ENCODE peak calls at places on chromosomes 2 and 18, in seven cellular contexts. One of them, this sample, is unnamed.

GRCh38 chr2:83565231-83566025 is 893.7 kb downstream of the SUCLG1 start:
- DNase-seq in naive B cell: no peak
- DNase-seq in H54: no peak
- DNase-seq in NCI-H1694 treated with DMSO at 0.1 percent for 48 hours: no peak
- DNase-seq in fibroblast of mammary gland: no peak
- DNase-seq in fibroblast of pulmonary artery: no peak
- DNase-seq in posterior vena cava: no peak
- DNase-seq in this sample: no peak

GRCh38 chr2:40879305-40879704 is 427.4 kb upstream of the SLC8A1 start:
- DNase-seq in NCI-H1694 treated with DMSO at 0.1 percent for 48 hours: no peak
- DNase-seq in naive B cell: no peak
- DNase-seq in fibroblast of mammary gland: no peak
- DNase-seq in fibroblast of pulmonary artery: no peak
- DNase-seq in H54: no peak
- DNase-seq in posterior vena cava: no peak
- DNase-seq in this sample: no peak

GRCh38 chr2:139353874-139354273 is 573.7 kb upstream of the NXPH2 start:
- DNase-seq in NCI-H1694 treated with DMSO at 0.1 percent for 48 hours: peak; percentile 51
- DNase-seq in naive B cell: no peak
- DNase-seq in posterior vena cava: no peak
- DNase-seq in H54: no peak
- DNase-seq in fibroblast of mammary gland: no peak
- DNase-seq in fibroblast of pulmonary artery: no peak
- DNase-seq in this sample: no peak

GRCh38 chr18:55142413-55142812 is 183.2 kb upstream of the CCDC68 start:
- DNase-seq in fibroblast of mammary gland: no peak
- DNase-seq in naive B cell: no peak
- DNase-seq in posterior vena cava: no peak
- DNase-seq in fibroblast of pulmonary artery: no peak
- DNase-seq in H54: no peak
- DNase-seq in NCI-H1694 treated with DMSO at 0.1 percent for 48 hours: no peak
- DNase-seq in this sample: no peak

GRCh38 chr2:230137902-230138539 is 69.3 kb upstream of the SLC16A14 start:
- DNase-seq in H54: no peak
- DNase-seq in fibroblast of pulmonary artery: no peak
- DNase-seq in fibroblast of mammary gland: peak; percentile 23
- DNase-seq in NCI-H1694 treated with DMSO at 0.1 percent for 48 hours: no peak
- DNase-seq in posterior vena cava: no peak
- DNase-seq in naive B cell: no peak
- DNase-seq in this sample: no peak

GRCh38 chr2:180907731-180908130 is 72.7 kb upstream of the UBE2E3 start:
- DNase-seq in fibroblast of pulmonary artery: peak; percentile 28
- DNase-seq in H54: no peak
- DNase-seq in fibroblast of mammary gland: peak; percentile 88
- DNase-seq in NCI-H1694 treated with DMSO at 0.1 percent for 48 hours: no peak
- DNase-seq in naive B cell: no peak
- DNase-seq in posterior vena cava: no peak
- DNase-seq in this sample: no peak

GRCh38 chr18:36561046-36561445 is 263.5 kb downstream of the FHOD3 start:
- DNase-seq in fibroblast of mammary gland: no peak
- DNase-seq in posterior vena cava: no peak
- DNase-seq in naive B cell: no peak
- DNase-seq in NCI-H1694 treated with DMSO at 0.1 percent for 48 hours: no peak
- DNase-seq in H54: no peak
- DNase-seq in fibroblast of pulmonary artery: no peak
- DNase-seq in this sample: no peak

GRCh38 chr2:135066710-135067109 is 14.6 kb downstream of the RAB3GAP1 start:
- DNase-seq in NCI-H1694 treated with DMSO at 0.1 percent for 48 hours: no peak
- DNase-seq in naive B cell: no peak
- DNase-seq in posterior vena cava: no peak
- DNase-seq in H54: no peak
- DNase-seq in fibroblast of mammary gland: peak; percentile 28
- DNase-seq in fibroblast of pulmonary artery: peak; percentile 8
- DNase-seq in this sample: no peak

GRCh38 chr2:1688161-1688560 is 56.2 kb downstream of the PXDN start:
- DNase-seq in posterior vena cava: no peak
- DNase-seq in fibroblast of mammary gland: no peak
- DNase-seq in NCI-H1694 treated with DMSO at 0.1 percent for 48 hours: no peak
- DNase-seq in H54: no peak
- DNase-seq in fibroblast of pulmonary artery: no peak
- DNase-seq in naive B cell: no peak
- DNase-seq in this sample: no peak

GRCh38 chr2:17813015-17813741 is 3.1 kb upstream of the MSGN1 start:
- DNase-seq in fibroblast of mammary gland: peak; percentile 69
- DNase-seq in NCI-H1694 treated with DMSO at 0.1 percent for 48 hours: peak; percentile 87
- DNase-seq in H54: no peak
- DNase-seq in posterior vena cava: no peak
- DNase-seq in naive B cell: peak; percentile 38
- DNase-seq in fibroblast of pulmonary artery: no peak
- DNase-seq in this sample: no peak

GRCh38 chr18:59957957-59958356 is 58.2 kb downstream of the PMAIP1 start:
- DNase-seq in H54: peak; percentile 9
- DNase-seq in fibroblast of mammary gland: peak; percentile 68
- DNase-seq in NCI-H1694 treated with DMSO at 0.1 percent for 48 hours: peak; percentile 71
- DNase-seq in posterior vena cava: no peak
- DNase-seq in fibroblast of pulmonary artery: peak; percentile 49
- DNase-seq in naive B cell: no peak
- DNase-seq in this sample: peak; percentile 46

GRCh38 chr2:148167855-148168254 is 147.0 kb downstream of the MBD5 start:
- DNase-seq in NCI-H1694 treated with DMSO at 0.1 percent for 48 hours: no peak
- DNase-seq in naive B cell: no peak
- DNase-seq in fibroblast of mammary gland: no peak
- DNase-seq in posterior vena cava: no peak
- DNase-seq in H54: no peak
- DNase-seq in fibroblast of pulmonary artery: no peak
- DNase-seq in this sample: no peak

GRCh38 chr2:22879009-22879863 is 505.7 kb upstream of the KLHL29 start:
- DNase-seq in NCI-H1694 treated with DMSO at 0.1 percent for 48 hours: no peak
- DNase-seq in posterior vena cava: no peak
- DNase-seq in fibroblast of pulmonary artery: no peak
- DNase-seq in naive B cell: no peak
- DNase-seq in H54: no peak
- DNase-seq in fibroblast of mammary gland: no peak
- DNase-seq in this sample: no peak

GRCh38 chr18:48405108-48405507 is 4.1 kb downstream of the ZBTB7C start:
- DNase-seq in posterior vena cava: no peak
- DNase-seq in naive B cell: no peak
- DNase-seq in fibroblast of mammary gland: peak; percentile 54
- DNase-seq in H54: peak; percentile 56
- DNase-seq in fibroblast of pulmonary artery: no peak
- DNase-seq in NCI-H1694 treated with DMSO at 0.1 percent for 48 hours: no peak
- DNase-seq in this sample: no peak

GRCh38 chr2:64260817-64261216 is 116.6 kb upstream of the PELI1 start:
- DNase-seq in fibroblast of mammary gland: no peak
- DNase-seq in posterior vena cava: no peak
- DNase-seq in naive B cell: peak; percentile 72
- DNase-seq in NCI-H1694 treated with DMSO at 0.1 percent for 48 hours: no peak
- DNase-seq in H54: no peak
- DNase-seq in fibroblast of pulmonary artery: peak; percentile 31
- DNase-seq in this sample: peak; percentile 68

GRCh38 chr2:38602136-38602731 is 494 bp downstream of the HNRNPLL start:
- DNase-seq in H54: no peak
- DNase-seq in NCI-H1694 treated with DMSO at 0.1 percent for 48 hours: no peak
- DNase-seq in fibroblast of mammary gland: no peak
- DNase-seq in naive B cell: peak; percentile 33
- DNase-seq in fibroblast of pulmonary artery: no peak
- DNase-seq in posterior vena cava: peak; percentile 86
- DNase-seq in this sample: peak; percentile 41

GRCh38 chr18:63936156-63936931 is 12.8 kb upstream of the HMSD start:
- DNase-seq in posterior vena cava: peak; percentile 95
- DNase-seq in NCI-H1694 treated with DMSO at 0.1 percent for 48 hours: no peak
- DNase-seq in fibroblast of mammary gland: peak; percentile 68
- DNase-seq in H54: peak; percentile 13
- DNase-seq in fibroblast of pulmonary artery: peak; percentile 73
- DNase-seq in naive B cell: peak; percentile 34
- DNase-seq in this sample: peak; percentile 77

GRCh38 chr2:155481141-155481540 is 782.6 kb downstream of the KCNJ3 start:
- DNase-seq in fibroblast of mammary gland: no peak
- DNase-seq in NCI-H1694 treated with DMSO at 0.1 percent for 48 hours: no peak
- DNase-seq in naive B cell: no peak
- DNase-seq in H54: no peak
- DNase-seq in fibroblast of pulmonary artery: no peak
- DNase-seq in posterior vena cava: no peak
- DNase-seq in this sample: no peak

GRCh38 chr18:68219867-68220266 is 495.0 kb downstream of the TMX3 start:
- DNase-seq in naive B cell: no peak
- DNase-seq in H54: no peak
- DNase-seq in fibroblast of pulmonary artery: peak; percentile 33
- DNase-seq in NCI-H1694 treated with DMSO at 0.1 percent for 48 hours: no peak
- DNase-seq in posterior vena cava: no peak
- DNase-seq in fibroblast of mammary gland: no peak
- DNase-seq in this sample: no peak

GRCh38 chr2:219569635-219570034 is 1.7 kb downstream of the OBSL1 start:
- DNase-seq in naive B cell: no peak
- DNase-seq in H54: no peak
- DNase-seq in NCI-H1694 treated with DMSO at 0.1 percent for 48 hours: no peak
- DNase-seq in fibroblast of pulmonary artery: no peak
- DNase-seq in fibroblast of mammary gland: no peak
- DNase-seq in posterior vena cava: no peak
- DNase-seq in this sample: no peak

GRCh38 chr2:65199891-65200290 is 27.7 kb upstream of the ACTR2 start:
- DNase-seq in NCI-H1694 treated with DMSO at 0.1 percent for 48 hours: no peak
- DNase-seq in fibroblast of pulmonary artery: no peak
- DNase-seq in posterior vena cava: no peak
- DNase-seq in H54: no peak
- DNase-seq in fibroblast of mammary gland: peak; percentile 32
- DNase-seq in naive B cell: no peak
- DNase-seq in this sample: no peak

GRCh38 chr2:6184532-6185302 is 492.5 kb downstream of the SOX11 start:
- DNase-seq in H54: no peak
- DNase-seq in fibroblast of pulmonary artery: peak; percentile 1
- DNase-seq in naive B cell: no peak
- DNase-seq in NCI-H1694 treated with DMSO at 0.1 percent for 48 hours: no peak
- DNase-seq in posterior vena cava: no peak
- DNase-seq in fibroblast of mammary gland: peak; percentile 23
- DNase-seq in this sample: no peak

GRCh38 chr18:78784861-78785260 is 194.8 kb upstream of the SALL3 start:
- DNase-seq in fibroblast of pulmonary artery: no peak
- DNase-seq in H54: no peak
- DNase-seq in fibroblast of mammary gland: no peak
- DNase-seq in posterior vena cava: peak; percentile 54
- DNase-seq in naive B cell: no peak
- DNase-seq in NCI-H1694 treated with DMSO at 0.1 percent for 48 hours: no peak
- DNase-seq in this sample: no peak

GRCh38 chr18:54205951-54206350 is 18.5 kb downstream of the MBD2 start:
- DNase-seq in naive B cell: no peak
- DNase-seq in posterior vena cava: no peak
- DNase-seq in fibroblast of pulmonary artery: peak; percentile 22
- DNase-seq in NCI-H1694 treated with DMSO at 0.1 percent for 48 hours: no peak
- DNase-seq in H54: no peak
- DNase-seq in fibroblast of mammary gland: peak; percentile 19
- DNase-seq in this sample: no peak

GRCh38 chr2:71528749-71529148 is 75.4 kb downstream of the DYSF start:
- DNase-seq in posterior vena cava: peak; percentile 42
- DNase-seq in naive B cell: no peak
- DNase-seq in NCI-H1694 treated with DMSO at 0.1 percent for 48 hours: no peak
- DNase-seq in fibroblast of mammary gland: no peak
- DNase-seq in H54: no peak
- DNase-seq in fibroblast of pulmonary artery: no peak
- DNase-seq in this sample: no peak

GRCh38 chr18:57397440-57397839 is 37.7 kb upstream of the ONECUT2 start:
- DNase-seq in posterior vena cava: no peak
- DNase-seq in fibroblast of mammary gland: peak; percentile 15
- DNase-seq in naive B cell: no peak
- DNase-seq in H54: no peak
- DNase-seq in NCI-H1694 treated with DMSO at 0.1 percent for 48 hours: no peak
- DNase-seq in fibroblast of pulmonary artery: no peak
- DNase-seq in this sample: no peak

GRCh38 chr2:233098615-233099014 is 38.5 kb downstream of the INPP5D start:
- DNase-seq in fibroblast of pulmonary artery: peak; percentile 15
- DNase-seq in naive B cell: no peak
- DNase-seq in posterior vena cava: peak; percentile 60
- DNase-seq in NCI-H1694 treated with DMSO at 0.1 percent for 48 hours: no peak
- DNase-seq in H54: no peak
- DNase-seq in fibroblast of mammary gland: peak; percentile 14
- DNase-seq in this sample: no peak

GRCh38 chr2:166238176-166238575 is 110.4 kb upstream of the SCN1A start:
- DNase-seq in NCI-H1694 treated with DMSO at 0.1 percent for 48 hours: no peak
- DNase-seq in posterior vena cava: no peak
- DNase-seq in fibroblast of pulmonary artery: no peak
- DNase-seq in H54: no peak
- DNase-seq in naive B cell: no peak
- DNase-seq in fibroblast of mammary gland: no peak
- DNase-seq in this sample: no peak

GRCh38 chr2:67448648-67449047 is 51.5 kb downstream of the ETAA1 start:
- DNase-seq in H54: no peak
- DNase-seq in posterior vena cava: no peak
- DNase-seq in fibroblast of pulmonary artery: no peak
- DNase-seq in NCI-H1694 treated with DMSO at 0.1 percent for 48 hours: no peak
- DNase-seq in fibroblast of mammary gland: no peak
- DNase-seq in naive B cell: no peak
- DNase-seq in this sample: no peak

GRCh38 chr2:1491751-1492150 is 78.5 kb downstream of the TPO start:
- DNase-seq in fibroblast of mammary gland: no peak
- DNase-seq in H54: no peak
- DNase-seq in posterior vena cava: peak; percentile 31
- DNase-seq in fibroblast of pulmonary artery: no peak
- DNase-seq in naive B cell: no peak
- DNase-seq in NCI-H1694 treated with DMSO at 0.1 percent for 48 hours: no peak
- DNase-seq in this sample: no peak

GRCh38 chr2:64978514-64979268 is 10.5 kb upstream of the SLC1A4 start:
- DNase-seq in NCI-H1694 treated with DMSO at 0.1 percent for 48 hours: no peak
- DNase-seq in posterior vena cava: no peak
- DNase-seq in H54: no peak
- DNase-seq in fibroblast of pulmonary artery: peak; percentile 35
- DNase-seq in fibroblast of mammary gland: peak; percentile 42
- DNase-seq in naive B cell: peak; percentile 10
- DNase-seq in this sample: no peak

GRCh38 chr2:212348501-212348900 is 190.1 kb downstream of the ERBB4 start:
- DNase-seq in fibroblast of mammary gland: no peak
- DNase-seq in NCI-H1694 treated with DMSO at 0.1 percent for 48 hours: no peak
- DNase-seq in naive B cell: no peak
- DNase-seq in fibroblast of pulmonary artery: no peak
- DNase-seq in posterior vena cava: no peak
- DNase-seq in H54: no peak
- DNase-seq in this sample: no peak

GRCh38 chr2:203021986-203022385 is 7.3 kb downstream of the NBEAL1 start:
- DNase-seq in NCI-H1694 treated with DMSO at 0.1 percent for 48 hours: no peak
- DNase-seq in fibroblast of mammary gland: no peak
- DNase-seq in H54: no peak
- DNase-seq in naive B cell: no peak
- DNase-seq in fibroblast of pulmonary artery: peak; percentile 21
- DNase-seq in posterior vena cava: no peak
- DNase-seq in this sample: no peak

GRCh38 chr2:38535745-38536506 is 66.8 kb downstream of the HNRNPLL start:
- DNase-seq in H54: peak; percentile 63
- DNase-seq in NCI-H1694 treated with DMSO at 0.1 percent for 48 hours: peak; percentile 46
- DNase-seq in posterior vena cava: peak; percentile 95
- DNase-seq in naive B cell: peak; percentile 76
- DNase-seq in fibroblast of mammary gland: peak; percentile 58
- DNase-seq in fibroblast of pulmonary artery: peak; percentile 68
- DNase-seq in this sample: peak; percentile 73

GRCh38 chr2:98389248-98389605 is 43.0 kb downstream of the CNGA3 start:
- DNase-seq in fibroblast of pulmonary artery: no peak
- DNase-seq in H54: no peak
- DNase-seq in fibroblast of mammary gland: no peak
- DNase-seq in posterior vena cava: peak; percentile 35
- DNase-seq in naive B cell: no peak
- DNase-seq in NCI-H1694 treated with DMSO at 0.1 percent for 48 hours: no peak
- DNase-seq in this sample: no peak

GRCh38 chr2:240783819-240784621 is 36.0 kb downstream of the KIF1A start:
- DNase-seq in naive B cell: no peak
- DNase-seq in NCI-H1694 treated with DMSO at 0.1 percent for 48 hours: no peak
- DNase-seq in posterior vena cava: peak; percentile 73
- DNase-seq in fibroblast of mammary gland: no peak
- DNase-seq in fibroblast of pulmonary artery: no peak
- DNase-seq in H54: no peak
- DNase-seq in this sample: no peak